ENCODE peak calls at places on chromosomes 4 and X, in six cellular contexts. K, B, P, Z, M and Q are unnamed samples.

GRCh38 chr4:85861064-85861767 is 386.3 kb downstream of the ARHGAP24 start:
- DNase-seq in K (no peak), B (no peak), P (no peak), Z (no peak), M (no peak), Q (no peak)

GRCh38 chr4:172725581-172725980 is 443.0 kb upstream of the GALNT7 start:
- DNase-seq in K (no peak), B (no peak), P (peak), Z (no peak), M (no peak), Q (no peak)

GRCh38 chr4:144582105-144582850 is 63.7 kb upstream of the HHIP start:
- DNase-seq in K (no peak), B (no peak), P (peak), Z (no peak), M (no peak), Q (no peak)

GRCh38 chr4:78143634-78144033 is 86.5 kb downstream of the FRAS1 start:
- DNase-seq in K (no peak), B (no peak), P (no peak), Z (no peak), M (no peak), Q (no peak)

GRCh38 chr4:182555997-182556418 is 312.8 kb downstream of the TENM3 start:
- DNase-seq in K (peak), B (no peak), P (peak), Z (no peak), M (no peak), Q (peak)

GRCh38 chr4:23366207-23366906 is 523.5 kb downstream of the PPARGC1A start:
- DNase-seq in K (no peak), B (no peak), P (no peak), Z (no peak), M (no peak), Q (no peak)

GRCh38 chrX:9341305-9342201 is 123.3 kb upstream of the TBL1X start:
- DNase-seq in K (peak), B (peak), P (peak), Z (peak), M (peak), Q (no peak)

GRCh38 chr4:133921280-133922195 is 280.1 kb downstream of the PABPC4L start:
- DNase-seq in K (no peak), B (no peak), P (peak), Z (peak), M (no peak), Q (no peak)

GRCh38 chrX:37047776-37048175 is 39.6 kb downstream of the FAM47C start:
- DNase-seq in K (no peak), B (no peak), P (no peak), Z (no peak), M (no peak), Q (no peak)

GRCh38 chrX:55907968-55908607 is 190.5 kb downstream of the RRAGB start:
- DNase-seq in K (peak), B (peak), P (peak), Z (peak), M (peak), Q (no peak)

GRCh38 chr4:44931720-44932119 is 205.4 kb upstream of the GNPDA2 start:
- DNase-seq in K (no peak), B (no peak), P (no peak), Z (no peak), M (no peak), Q (no peak)

GRCh38 chr4:48409203-48409602 is 67.9 kb downstream of the SLAIN2 start:
- DNase-seq in K (no peak), B (no peak), P (no peak), Z (no peak), M (no peak), Q (no peak)

GRCh38 chrX:84469226-84469625 is 33.0 kb downstream of the HDX start:
- DNase-seq in K (peak), B (no peak), P (no peak), Z (no peak), M (no peak), Q (no peak)

GRCh38 chr4:25857851-25858400 is 4.9 kb downstream of the SEL1L3 start:
- DNase-seq in K (no peak), B (no peak), P (no peak), Z (no peak), M (no peak), Q (no peak)

GRCh38 chr4:126779446-126780166 is 853.2 kb upstream of the INTU start:
- DNase-seq in K (no peak), B (no peak), P (no peak), Z (no peak), M (no peak), Q (no peak)

GRCh38 chr4:26217961-26218676 is 102.7 kb upstream of the RBPJ start:
- DNase-seq in K (no peak), B (no peak), P (no peak), Z (no peak), M (no peak), Q (no peak)

GRCh38 chr4:112069110-112069509 is 76.1 kb upstream of the FAM241A start:
- DNase-seq in K (no peak), B (no peak), P (no peak), Z (no peak), M (no peak), Q (no peak)

GRCh38 chrX:103734125-103734760 is 23.5 kb downstream of the TMEM31 start:
- DNase-seq in K (no peak), B (no peak), P (no peak), Z (no peak), M (no peak), Q (no peak)

GRCh38 chr4:110275871-110276270 is 77.5 kb upstream of the ELOVL6 start:
- DNase-seq in K (peak), B (no peak), P (peak), Z (no peak), M (no peak), Q (no peak)

GRCh38 chrX:54550821-54551220 is 20.8 kb downstream of the GNL3L start:
- DNase-seq in K (no peak), B (no peak), P (no peak), Z (no peak), M (no peak), Q (no peak)

GRCh38 chr4:81360722-81361121 is 111.0 kb downstream of the RASGEF1B start:
- DNase-seq in K (no peak), B (no peak), P (no peak), Z (no peak), M (no peak), Q (no peak)

GRCh38 chrX:12239356-12240082 is 101.2 kb downstream of the FRMPD4 start:
- DNase-seq in K (no peak), B (no peak), P (no peak), Z (no peak), M (no peak), Q (no peak)

GRCh38 chr4:24472514-24473308 is 111.6 kb downstream of the DHX15 start:
- DNase-seq in K (peak), B (peak), P (peak), Z (peak), M (peak), Q (no peak)

GRCh38 chr4:3285558-3286334 is 7.1 kb upstream of the RGS12 start:
- DNase-seq in K (no peak), B (peak), P (no peak), Z (peak), M (peak), Q (no peak)